ENCODE peak calls at places on chromosome 2, in nine cellular contexts. L is Calu3; J is cardiac fibroblast; E is IMR-90; O is endodermal cell; X is CD8-positive, alpha-beta T cell; G is choroid plexus epithelial cell; Q is psoas muscle; P is coronary artery. B is an unnamed sample.

GRCh38 chr2:150080115-150080514 is 407.4 kb downstream of the RND3 start:
- DNase-seq in L (no peak), J (peak), E (peak), O (no peak), X (no peak), G (peak), Q (no peak), P (no peak), B (no peak)

GRCh38 chr2:237895544-237896506 is 36.4 kb downstream of the RAMP1 start:
- DNase-seq in L (no peak), J (no peak), E (no peak), O (peak), X (no peak), G (no peak), Q (peak), P (peak), B (peak)

GRCh38 chr2:158489366-158490112 is 32.8 kb downstream of the PKP4 start:
- DNase-seq in L (no peak), J (no peak), E (no peak), O (peak), X (no peak), G (no peak), Q (no peak), P (no peak), B (no peak)

GRCh38 chr2:144546933-144547332 is 27.0 kb upstream of the ZEB2 start:
- DNase-seq in L (no peak), J (no peak), E (peak), O (no peak), X (no peak), G (peak), Q (no peak), P (no peak), B (no peak)

GRCh38 chr2:43790118-43790517 is 16.3 kb downstream of the DYNC2LI1 start:
- DNase-seq in L (no peak), J (no peak), E (peak), O (no peak), X (no peak), G (no peak), Q (no peak), P (no peak), B (no peak)

GRCh38 chr2:29317077-29317517 is 201.9 kb downstream of the CLIP4 start:
- DNase-seq in L (no peak), J (peak), E (no peak), O (no peak), X (no peak), G (peak), Q (no peak), P (no peak), B (peak)

GRCh38 chr2:28447943-28448737 is 47.7 kb upstream of the PLB1 start:
- DNase-seq in L (no peak), J (peak), E (peak), O (no peak), X (no peak), G (peak), Q (no peak), P (no peak), B (peak)

GRCh38 chr2:204545861-204546773 is 842 bp downstream of the PARD3B start:
- DNase-seq in L (peak), J (no peak), E (no peak), O (peak), X (no peak), G (no peak), Q (no peak), P (no peak), B (peak)

GRCh38 chr2:119119999-119120710 is 38.4 kb downstream of the C1QL2 start:
- DNase-seq in L (no peak), J (no peak), E (no peak), O (peak), X (no peak), G (no peak), Q (no peak), P (no peak), B (no peak)

GRCh38 chr2:60262178-60262577 is 291.3 kb downstream of the BCL11A start:
- DNase-seq in L (no peak), J (no peak), E (no peak), O (no peak), X (no peak), G (no peak), Q (no peak), P (no peak), B (no peak)

GRCh38 chr2:24676493-24676892 is 116.7 kb downstream of the PTRHD1 start:
- DNase-seq in L (no peak), J (no peak), E (no peak), O (no peak), X (no peak), G (no peak), Q (no peak), P (no peak), B (no peak)

GRCh38 chr2:107627164-107627563 is 199.5 kb upstream of the RGPD4 start:
- DNase-seq in L (no peak), J (no peak), E (no peak), O (no peak), X (no peak), G (no peak), Q (no peak), P (no peak), B (no peak)

GRCh38 chr2:58483307-58483706 is 242.2 kb upstream of the FANCL start:
- DNase-seq in L (no peak), J (no peak), E (no peak), O (no peak), X (no peak), G (no peak), Q (no peak), P (no peak), B (no peak)

GRCh38 chr2:147662221-147662620 is 182.6 kb upstream of the ACVR2A start:
- DNase-seq in L (no peak), J (no peak), E (no peak), O (peak), X (no peak), G (no peak), Q (no peak), P (no peak), B (no peak)
- TF ChIP-seq CTCF in L (no peak), J (no peak), E (no peak), O (no peak), X (no peak), G (no peak), Q (no peak), P (no peak), B (no peak)

GRCh38 chr2:42238644-42239288 is 69.6 kb downstream of the EML4 start:
- DNase-seq in L (peak), J (peak), E (no peak), O (peak), X (peak), G (no peak), Q (no peak), P (no peak), B (peak)
- TF ChIP-seq CTCF in L (peak), J (peak), E (peak), O (peak), X (no peak), G (peak), Q (peak), P (peak), B (peak)

DNA sequence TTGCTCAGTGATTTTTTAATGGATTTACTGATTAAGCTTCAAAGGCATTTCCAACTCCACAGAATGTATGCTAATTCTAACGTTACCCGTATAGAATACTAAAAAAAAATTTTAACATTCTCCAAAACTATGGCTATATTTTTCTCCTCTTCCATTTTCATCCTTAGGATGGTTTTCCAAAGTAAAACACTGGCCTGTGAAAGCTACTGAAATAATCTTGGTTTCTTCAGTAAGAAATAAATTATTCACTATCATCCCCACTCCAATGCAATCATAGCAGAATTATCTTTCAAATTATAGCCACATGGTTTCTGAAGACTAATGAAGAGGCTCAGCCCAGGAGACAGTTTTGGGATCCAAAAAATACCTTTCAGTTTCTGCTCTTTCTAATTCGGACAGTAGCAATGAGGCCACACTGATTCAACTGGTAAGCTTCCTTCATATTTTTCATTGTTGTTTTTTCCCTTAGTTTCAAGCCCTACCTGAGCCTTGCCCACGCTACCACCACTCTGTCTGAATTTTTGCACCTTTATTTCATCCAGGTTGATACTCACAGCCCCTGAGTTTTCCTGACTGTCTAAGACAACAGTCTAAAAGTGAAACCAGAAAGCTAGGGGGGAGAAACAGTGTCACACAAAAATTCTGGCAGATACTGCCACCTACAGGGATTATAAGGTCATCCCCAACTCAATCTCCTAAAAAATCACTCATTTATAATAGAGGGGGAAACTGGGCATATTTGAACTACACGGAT is 887.9 kb downstream of the NRXN1 start:
- DNase-seq in L (peak), J (peak), E (no peak), O (peak), X (no peak), G (peak), Q (no peak), P (no peak), B (peak)
- TF ChIP-seq CTCF in L (peak), J (peak), E (peak), O (peak), X (no peak), G (peak), Q (no peak), P (no peak), B (peak)

GRCh38 chr2:1584051-1584531 is 160.2 kb downstream of the PXDN start:
- DNase-seq in L (no peak), J (no peak), E (no peak), O (peak), X (no peak), G (no peak), Q (no peak), P (no peak), B (no peak)
- TF ChIP-seq CTCF in L (no peak), J (no peak), E (no peak), O (no peak), X (no peak), G (no peak), Q (no peak), P (no peak), B (no peak)

DNA sequence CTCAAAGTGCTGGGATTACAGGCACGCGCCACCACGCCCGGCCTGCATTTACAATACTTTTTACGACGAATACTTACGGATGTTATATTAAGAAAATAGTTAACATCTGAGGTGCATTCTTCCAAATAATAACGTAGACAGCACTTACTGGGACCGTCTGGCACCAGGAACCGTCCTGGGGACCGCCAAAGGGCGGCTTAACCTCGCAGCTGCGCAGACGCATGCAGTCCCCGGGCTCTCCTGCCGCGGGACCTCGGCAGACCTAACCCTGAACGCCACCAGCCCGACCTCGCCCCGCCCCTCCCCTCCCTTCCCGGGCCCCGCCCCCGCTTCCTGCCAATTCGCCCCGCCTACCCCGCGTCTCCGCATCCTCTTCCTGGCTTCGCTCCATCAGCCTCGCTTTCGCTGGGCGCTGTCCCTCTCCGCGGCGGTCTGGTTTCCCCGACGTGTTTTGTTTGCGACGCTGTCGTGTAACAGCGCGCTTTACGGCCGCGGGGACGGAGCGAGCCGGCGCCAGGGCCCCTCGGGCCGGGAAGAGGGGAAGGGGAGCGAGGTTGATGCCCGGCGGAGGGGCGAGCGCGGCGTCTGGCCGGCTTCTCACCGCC is at the start of gene CNOT11:
- DNase-seq in L (peak), J (peak), E (peak), O (peak), X (peak), G (peak), Q (peak), P (peak), B (peak)
- TF ChIP-seq CTCF in L (no peak), J (no peak), E (no peak), O (no peak), X (no peak), G (no peak), Q (no peak), P (no peak), B (no peak)

DNA sequence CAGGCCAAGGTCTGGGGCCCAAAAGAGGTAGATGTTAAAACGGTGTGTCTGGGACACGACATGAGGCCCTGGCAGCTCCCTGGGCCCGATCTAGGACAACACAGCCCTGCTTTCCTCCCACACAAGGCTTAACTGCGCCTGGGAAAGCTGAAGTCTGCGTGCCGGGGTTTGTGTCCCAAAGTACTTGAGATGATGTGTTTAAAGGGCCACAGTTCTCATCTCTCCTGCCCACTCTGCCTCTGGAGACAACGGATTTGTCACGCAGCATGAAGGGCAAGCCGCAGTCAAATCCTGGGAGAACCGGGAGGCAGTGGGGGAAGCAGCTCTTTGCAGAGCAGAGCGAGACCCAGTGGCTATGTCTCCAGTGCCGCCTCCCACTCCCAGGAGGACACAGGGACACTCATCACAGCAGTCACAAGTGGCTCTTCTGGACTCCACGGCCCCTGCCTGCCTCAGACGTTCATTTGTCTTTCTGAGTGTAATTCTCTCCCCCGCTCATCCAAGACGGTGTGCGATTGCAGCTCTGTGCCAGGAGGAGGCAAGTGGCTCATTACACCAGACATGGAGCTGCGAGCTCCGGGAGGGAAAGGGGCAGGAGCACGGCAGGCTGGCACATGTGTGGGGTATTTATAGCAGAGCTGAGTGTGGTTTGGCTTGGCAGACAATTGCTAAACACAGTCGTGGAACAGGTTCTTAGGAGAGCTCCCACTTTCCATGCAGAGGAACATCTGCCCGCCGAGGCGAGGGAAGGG is 57.7 kb upstream of the SEMA4C start:
- DNase-seq in L (no peak), J (peak), E (no peak), O (no peak), X (no peak), G (no peak), Q (peak), P (no peak), B (peak)
- TF ChIP-seq CTCF in L (no peak), J (peak), E (no peak), O (peak), X (no peak), G (no peak), Q (peak), P (no peak), B (peak)

GRCh38 chr2:160022162-160022561 is 40.3 kb downstream of the PLA2R1 start:
- DNase-seq in L (no peak), J (peak), E (no peak), O (no peak), X (no peak), G (no peak), Q (no peak), P (no peak), B (no peak)
- TF ChIP-seq CTCF in L (no peak), J (peak), E (peak), O (peak), X (no peak), G (peak), Q (peak), P (no peak), B (peak)

GRCh38 chr2:189020179-189020578 is 46.0 kb downstream of the COL3A1 start:
- DNase-seq in L (no peak), J (peak), E (no peak), O (no peak), X (no peak), G (peak), Q (no peak), P (no peak), B (no peak)

GRCh38 chr2:189022002-189022401 is 47.8 kb downstream of the COL3A1 start:
- DNase-seq in L (no peak), J (peak), E (peak), O (no peak), X (no peak), G (peak), Q (peak), P (no peak), B (peak)

GRCh38 chr2:189022492-189022891 is 48.3 kb downstream of the COL3A1 start:
- DNase-seq in L (no peak), J (peak), E (peak), O (no peak), X (no peak), G (peak), Q (no peak), P (no peak), B (no peak)

GRCh38 chr2:189024861-189025618 is 50.9 kb downstream of the COL3A1 start:
- DNase-seq in L (no peak), J (peak), E (no peak), O (peak), X (no peak), G (peak), Q (no peak), P (no peak), B (peak)
- TF ChIP-seq CTCF in L (peak), J (peak), E (peak), O (peak), X (no peak), G (peak), Q (peak), P (no peak), B (peak)

B was measured in epithelial cell of esophagus.